ENCODE peak calls at places on chromosomes 6 and 20, in eight cellular contexts. One of them, this sample, is unnamed.

GRCh38 chr6:168201383-168201782 is 118.2 kb downstream of the DACT2 start:
- DNase-seq in PC-3: no peak
- DNase-seq in SK-N-SH: no peak
- DNase-seq in lower lobe of right lung: no peak
- DNase-seq in adrenal gland: no peak
- DNase-seq in tibial artery: no peak
- DNase-seq in brain microvascular endothelial cell: no peak
- DNase-seq in breast epithelium: no peak
- DNase-seq in this sample: no peak

GRCh38 chr6:140660295-140660694 is 1285.8 kb upstream of the CITED2 start:
- DNase-seq in PC-3: no peak
- DNase-seq in lower lobe of right lung: no peak
- DNase-seq in tibial artery: no peak
- DNase-seq in breast epithelium: no peak
- DNase-seq in brain microvascular endothelial cell: no peak
- DNase-seq in adrenal gland: no peak
- DNase-seq in SK-N-SH: no peak
- DNase-seq in this sample: no peak

GRCh38 chr6:127212376-127212775 is 54.3 kb upstream of the RNF146 start:
- DNase-seq in adrenal gland: no peak
- DNase-seq in breast epithelium: no peak
- DNase-seq in SK-N-SH: no peak
- DNase-seq in PC-3: no peak
- DNase-seq in brain microvascular endothelial cell: no peak
- DNase-seq in lower lobe of right lung: no peak
- DNase-seq in tibial artery: no peak
- DNase-seq in this sample: no peak

GRCh38 chr6:10800810-10801209 is 37.5 kb downstream of the MAK start:
- DNase-seq in tibial artery: no peak
- DNase-seq in PC-3: peak; percentile 74
- DNase-seq in SK-N-SH: no peak
- DNase-seq in brain microvascular endothelial cell: peak; percentile 43
- DNase-seq in breast epithelium: no peak
- DNase-seq in adrenal gland: no peak
- DNase-seq in lower lobe of right lung: no peak
- DNase-seq in this sample: peak; percentile 5

GRCh38 chr6:150915868-150916267 is 50.4 kb downstream of the MTHFD1L start:
- DNase-seq in PC-3: no peak
- DNase-seq in breast epithelium: no peak
- DNase-seq in brain microvascular endothelial cell: no peak
- DNase-seq in adrenal gland: no peak
- DNase-seq in lower lobe of right lung: no peak
- DNase-seq in SK-N-SH: no peak
- DNase-seq in tibial artery: no peak
- DNase-seq in this sample: no peak

GRCh38 chr20:37520417-37520751 is 666 bp upstream of the NNAT start:
- DNase-seq in adrenal gland: no peak
- DNase-seq in SK-N-SH: no peak
- DNase-seq in tibial artery: no peak
- DNase-seq in lower lobe of right lung: no peak
- DNase-seq in PC-3: no peak
- DNase-seq in brain microvascular endothelial cell: no peak
- DNase-seq in breast epithelium: no peak
- DNase-seq in this sample: no peak

GRCh38 chr6:113496157-113496556 is 361.0 kb upstream of the MARCKS start:
- DNase-seq in lower lobe of right lung: no peak
- DNase-seq in tibial artery: no peak
- DNase-seq in PC-3: no peak
- DNase-seq in brain microvascular endothelial cell: peak; percentile 53
- DNase-seq in breast epithelium: no peak
- DNase-seq in SK-N-SH: no peak
- DNase-seq in adrenal gland: peak; percentile 21
- DNase-seq in this sample: no peak

GRCh38 chr20:49711331-49711987 is 2.2 kb downstream of the B4GALT5 start:
- DNase-seq in PC-3: no peak
- DNase-seq in SK-N-SH: no peak
- DNase-seq in lower lobe of right lung: no peak
- DNase-seq in tibial artery: no peak
- DNase-seq in adrenal gland: no peak
- DNase-seq in breast epithelium: no peak
- DNase-seq in brain microvascular endothelial cell: no peak
- DNase-seq in this sample: no peak

GRCh38 chr6:26224940-26225847 is 138.0 kb downstream of the HFE start:
- DNase-seq in PC-3: peak; percentile 16
- DNase-seq in breast epithelium: no peak
- DNase-seq in tibial artery: no peak
- DNase-seq in SK-N-SH: peak; percentile 78
- DNase-seq in brain microvascular endothelial cell: peak; percentile 79
- DNase-seq in lower lobe of right lung: no peak
- DNase-seq in adrenal gland: no peak
- DNase-seq in this sample: peak; percentile 95

GRCh38 chr6:14848019-14848418 is 397.9 kb upstream of the JARID2 start:
- DNase-seq in SK-N-SH: no peak
- DNase-seq in adrenal gland: no peak
- DNase-seq in PC-3: no peak
- DNase-seq in lower lobe of right lung: no peak
- DNase-seq in brain microvascular endothelial cell: no peak
- DNase-seq in breast epithelium: no peak
- DNase-seq in tibial artery: no peak
- DNase-seq in this sample: no peak

GRCh38 chr20:57514273-57514751 is 10.6 kb downstream of the CTCFL start:
- DNase-seq in PC-3: peak; percentile 88
- DNase-seq in tibial artery: peak; percentile 81
- DNase-seq in breast epithelium: peak; percentile 62
- DNase-seq in SK-N-SH: peak; percentile 77
- DNase-seq in brain microvascular endothelial cell: peak; percentile 62
- DNase-seq in adrenal gland: peak; percentile 70
- DNase-seq in lower lobe of right lung: peak; percentile 65
- DNase-seq in this sample: no peak

GRCh38 chr6:53244532-53244931 is 95.9 kb upstream of the GCM1 start:
- DNase-seq in tibial artery: no peak
- DNase-seq in breast epithelium: no peak
- DNase-seq in brain microvascular endothelial cell: no peak
- DNase-seq in lower lobe of right lung: no peak
- DNase-seq in adrenal gland: no peak
- DNase-seq in SK-N-SH: no peak
- DNase-seq in PC-3: no peak
- DNase-seq in this sample: no peak

GRCh38 chr6:53241936-53242335 is 93.3 kb upstream of the GCM1 start:
- DNase-seq in PC-3: no peak
- DNase-seq in brain microvascular endothelial cell: no peak
- DNase-seq in tibial artery: peak; percentile 28
- DNase-seq in lower lobe of right lung: peak; percentile 57
- DNase-seq in SK-N-SH: no peak
- DNase-seq in adrenal gland: no peak
- DNase-seq in breast epithelium: no peak
- DNase-seq in this sample: no peak

GRCh38 chr6:53240763-53241162 is 92.1 kb upstream of the GCM1 start:
- DNase-seq in tibial artery: no peak
- DNase-seq in lower lobe of right lung: no peak
- DNase-seq in brain microvascular endothelial cell: no peak
- DNase-seq in PC-3: no peak
- DNase-seq in adrenal gland: no peak
- DNase-seq in SK-N-SH: no peak
- DNase-seq in breast epithelium: no peak
- DNase-seq in this sample: no peak

GRCh38 chr6:53246924-53247323 is 98.3 kb upstream of the GCM1 start:
- DNase-seq in brain microvascular endothelial cell: no peak
- DNase-seq in SK-N-SH: no peak
- DNase-seq in adrenal gland: no peak
- DNase-seq in tibial artery: no peak
- DNase-seq in lower lobe of right lung: no peak
- DNase-seq in PC-3: no peak
- DNase-seq in breast epithelium: no peak
- DNase-seq in this sample: no peak

GRCh38 chr6:53244958-53245357 is 96.3 kb upstream of the GCM1 start:
- DNase-seq in brain microvascular endothelial cell: no peak
- DNase-seq in tibial artery: no peak
- DNase-seq in PC-3: no peak
- DNase-seq in breast epithelium: no peak
- DNase-seq in SK-N-SH: no peak
- DNase-seq in adrenal gland: no peak
- DNase-seq in lower lobe of right lung: peak; percentile 67
- DNase-seq in this sample: no peak
- H3K4me3 ChIP-seq in brain microvascular endothelial cell: no peak overlapping the region
- H3K4me3 ChIP-seq in tibial artery: no peak overlapping the region
- H3K4me3 ChIP-seq in PC-3: no peak overlapping the region
- H3K4me3 ChIP-seq in breast epithelium: no peak overlapping the region
- H3K4me3 ChIP-seq in SK-N-SH: no peak overlapping the region
- H3K4me3 ChIP-seq in adrenal gland: no peak overlapping the region
- H3K4me3 ChIP-seq in lower lobe of right lung: no peak overlapping the region
- H3K4me3 ChIP-seq in this sample: no peak overlapping the region

GRCh38 chr20:23200413-23200812 is 114.3 kb upstream of the CD93 start:
- DNase-seq in breast epithelium: no peak
- DNase-seq in PC-3: no peak
- DNase-seq in adrenal gland: no peak
- DNase-seq in brain microvascular endothelial cell: no peak
- DNase-seq in tibial artery: no peak
- DNase-seq in lower lobe of right lung: no peak
- DNase-seq in SK-N-SH: no peak
- DNase-seq in this sample: no peak

GRCh38 chr20:23201658-23202057 is 115.5 kb upstream of the CD93 start:
- DNase-seq in PC-3: no peak
- DNase-seq in SK-N-SH: no peak
- DNase-seq in adrenal gland: no peak
- DNase-seq in breast epithelium: no peak
- DNase-seq in tibial artery: no peak
- DNase-seq in lower lobe of right lung: no peak
- DNase-seq in brain microvascular endothelial cell: no peak
- DNase-seq in this sample: no peak

GRCh38 chr20:23198815-23199214 is 112.7 kb upstream of the CD93 start:
- DNase-seq in SK-N-SH: no peak
- DNase-seq in PC-3: no peak
- DNase-seq in breast epithelium: no peak
- DNase-seq in adrenal gland: no peak
- DNase-seq in brain microvascular endothelial cell: no peak
- DNase-seq in tibial artery: no peak
- DNase-seq in lower lobe of right lung: no peak
- DNase-seq in this sample: no peak

GRCh38 chr20:23199356-23199755 is 113.2 kb upstream of the CD93 start:
- DNase-seq in adrenal gland: no peak
- DNase-seq in PC-3: no peak
- DNase-seq in lower lobe of right lung: no peak
- DNase-seq in brain microvascular endothelial cell: no peak
- DNase-seq in tibial artery: no peak
- DNase-seq in SK-N-SH: no peak
- DNase-seq in breast epithelium: no peak
- DNase-seq in this sample: no peak

GRCh38 chr20:23200914-23201313 is 114.8 kb upstream of the CD93 start:
- DNase-seq in PC-3: peak; percentile 70
- DNase-seq in tibial artery: no peak
- DNase-seq in lower lobe of right lung: peak; percentile 69
- DNase-seq in breast epithelium: no peak
- DNase-seq in SK-N-SH: peak; percentile 16
- DNase-seq in brain microvascular endothelial cell: peak; percentile 26
- DNase-seq in adrenal gland: peak; percentile 37
- DNase-seq in this sample: no peak
- TF ChIP-seq CTCF in PC-3: peak; percentile 88
- TF ChIP-seq CTCF in tibial artery: no peak
- TF ChIP-seq CTCF in lower lobe of right lung: peak; percentile 50
- TF ChIP-seq CTCF in breast epithelium: peak; percentile 48
- TF ChIP-seq CTCF in SK-N-SH: peak; percentile 51
- TF ChIP-seq CTCF in brain microvascular endothelial cell: peak; percentile 67
- TF ChIP-seq CTCF in adrenal gland: peak; percentile 53
- TF ChIP-seq CTCF in this sample: peak; percentile 48

DNA sequence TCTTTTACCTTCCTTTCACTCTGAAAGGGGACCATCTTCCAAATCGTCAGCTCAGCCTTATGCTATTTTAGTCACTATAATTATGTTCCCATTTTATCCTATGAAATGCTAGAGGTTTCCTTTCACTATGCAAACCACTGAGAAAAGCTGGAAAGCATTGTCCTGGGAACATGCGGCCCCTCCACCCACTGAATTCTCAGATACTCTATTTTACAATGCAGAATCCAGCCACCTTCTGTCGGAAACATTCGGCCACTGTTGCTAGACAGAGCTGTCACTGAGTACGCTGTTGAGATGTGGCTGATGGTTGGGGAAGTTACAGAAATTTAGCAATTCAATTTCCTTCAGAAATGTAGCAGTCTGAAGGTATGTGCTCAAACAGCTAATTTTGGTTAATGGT is 575.4 kb upstream of the JAG1 start:
- DNase-seq in breast epithelium: no peak
- DNase-seq in brain microvascular endothelial cell: no peak
- DNase-seq in PC-3: no peak
- DNase-seq in tibial artery: no peak
- DNase-seq in adrenal gland: no peak
- DNase-seq in SK-N-SH: no peak
- DNase-seq in lower lobe of right lung: no peak
- DNase-seq in this sample: no peak
- H3K27me3 ChIP-seq in breast epithelium: no peaks in the 10 kb centered on the region
- H3K27me3 ChIP-seq in brain microvascular endothelial cell: no peaks in the 10 kb centered on the region
- H3K27me3 ChIP-seq in PC-3: no peaks in the 10 kb centered on the region
- H3K27me3 ChIP-seq in tibial artery: no peaks in the 10 kb centered on the region
- H3K27me3 ChIP-seq in adrenal gland: no peaks in the 10 kb centered on the region
- H3K27me3 ChIP-seq in SK-N-SH: no peaks in the 10 kb centered on the region
- H3K27me3 ChIP-seq in lower lobe of right lung: no peaks in the 10 kb centered on the region
- H3K27me3 ChIP-seq in this sample: no peaks in the 10 kb centered on the region

GRCh38 chr6:128885381-128885780 is 2.4 kb downstream of the LAMA2 start:
- DNase-seq in PC-3: no peak
- DNase-seq in lower lobe of right lung: no peak
- DNase-seq in brain microvascular endothelial cell: no peak
- DNase-seq in breast epithelium: no peak
- DNase-seq in tibial artery: no peak
- DNase-seq in SK-N-SH: no peak
- DNase-seq in adrenal gland: no peak
- DNase-seq in this sample: no peak

GRCh38 chr6:128888444-128889175 is 5.7 kb downstream of the LAMA2 start:
- DNase-seq in tibial artery: no peak
- DNase-seq in PC-3: no peak
- DNase-seq in SK-N-SH: no peak
- DNase-seq in brain microvascular endothelial cell: no peak
- DNase-seq in adrenal gland: no peak
- DNase-seq in breast epithelium: no peak
- DNase-seq in lower lobe of right lung: no peak
- DNase-seq in this sample: no peak

GRCh38 chr6:128882560-128882959 is 378 bp upstream of the LAMA2 start:
- DNase-seq in SK-N-SH: no peak
- DNase-seq in lower lobe of right lung: no peak
- DNase-seq in tibial artery: no peak
- DNase-seq in brain microvascular endothelial cell: no peak
- DNase-seq in adrenal gland: no peak
- DNase-seq in PC-3: no peak
- DNase-seq in breast epithelium: no peak
- DNase-seq in this sample: no peak

DNA sequence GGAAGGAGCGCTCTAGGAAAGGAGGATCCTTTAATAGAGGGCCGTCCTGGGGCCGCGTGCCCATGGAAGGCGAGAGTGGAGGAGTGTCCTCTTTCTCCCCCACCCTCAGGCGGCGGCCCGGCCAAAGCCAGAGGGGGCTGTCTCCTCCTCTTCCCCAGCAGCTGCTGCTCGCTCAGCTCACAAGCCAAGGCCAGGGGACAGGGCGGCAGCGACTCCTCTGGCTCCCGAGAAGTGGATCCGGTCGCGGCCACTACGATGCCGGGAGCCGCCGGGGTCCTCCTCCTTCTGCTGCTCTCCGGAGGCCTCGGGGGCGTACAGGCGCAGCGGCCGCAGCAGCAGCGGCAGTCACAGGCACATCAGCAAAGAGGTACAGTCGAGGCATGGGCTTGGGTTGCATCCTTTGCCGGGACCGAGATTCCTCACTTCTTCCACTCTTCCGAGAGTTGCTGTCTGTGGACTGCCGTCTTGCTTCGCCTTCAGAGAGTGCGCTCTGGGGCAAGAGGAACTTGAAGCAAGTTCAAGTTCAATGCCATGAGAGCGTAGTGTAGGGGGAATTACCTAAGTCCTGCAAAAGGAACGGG is at the start of gene LAMA2:
- DNase-seq in PC-3: no peak
- DNase-seq in SK-N-SH: peak; percentile 23
- DNase-seq in brain microvascular endothelial cell: peak; percentile 65
- DNase-seq in breast epithelium: peak; percentile 49
- DNase-seq in tibial artery: peak; percentile 86
- DNase-seq in lower lobe of right lung: peak; percentile 57
- DNase-seq in adrenal gland: peak; percentile 59
- DNase-seq in this sample: no peak
- H3K4me3 ChIP-seq in PC-3: no peak within 1 kb of the TSS
- H3K4me3 ChIP-seq in SK-N-SH: peak within 1 kb of the TSS; percentile 48
- H3K4me3 ChIP-seq in brain microvascular endothelial cell: peak within 1 kb of the TSS; percentile 73
- H3K4me3 ChIP-seq in breast epithelium: peak within 1 kb of the TSS; percentile 84
- H3K4me3 ChIP-seq in tibial artery: peak within 1 kb of the TSS; percentile 52
- H3K4me3 ChIP-seq in lower lobe of right lung: peak within 1 kb of the TSS; percentile 50
- H3K4me3 ChIP-seq in adrenal gland: no peak within 1 kb of the TSS
- H3K4me3 ChIP-seq in this sample: peak within 1 kb of the TSS; percentile 37

This sample was measured in kidney epithelial cell.